ENCODE peak calls at places on chromosomes 11 and 22, in ten cellular contexts. F is caudate nucleus; B is T-helper 2 cell; V is sciatic nerve; E is T-helper 22 cell; D is colonic mucosa; P is stimulated activated CD4-positive, alpha-beta T cell treated with anti-CD3 and anti-CD28 coated beads, Interleukin-2, amount 100 ng/mL, for 48 hours; G is GF-D8; H is activated naive CD8-positive, alpha-beta T cell treated with anti-CD3 and anti-CD28 coated beads, Interleukin-2, amount 50 U/mL, for 24 hours; K is activated CD4-positive, alpha-beta T cell treated with anti-CD3 and anti-CD28 coated beads for 24 hours. J is an unnamed sample.

GRCh38 chr22:37329239-37330140 is 47.2 kb downstream of the CYTH4 start:
- DNase-seq in F (no peak), B (no peak), V (no peak), E (no peak), D (no peak), P (no peak), G (no peak), H (no peak), K (no peak), J (no peak)

GRCh38 chr11:60158666-60159065 is 24.2 kb downstream of the MS4A6A start:
- DNase-seq in F (no peak), B (no peak), V (no peak), E (no peak), D (no peak), P (no peak), G (no peak), H (no peak), K (no peak), J (no peak)

GRCh38 chr11:70916321-70916720 is 336.1 kb downstream of the SHANK2 start:
- DNase-seq in F (no peak), B (no peak), V (no peak), E (no peak), D (no peak), P (no peak), G (no peak), H (no peak), K (no peak), J (no peak)

GRCh38 chr11:1576825-1577224 is 4.8 kb upstream of the DUSP8 start:
- DNase-seq in F (no peak), B (no peak), V (no peak), E (no peak), D (no peak), P (no peak), G (no peak), H (no peak), K (no peak), J (no peak)

GRCh38 chr22:43860831-43861230 is 1.5 kb downstream of the SULT4A1 start:
- DNase-seq in F (no peak), B (no peak), V (peak; percentile 19), E (no peak), D (no peak), P (no peak), G (no peak), H (no peak), K (no peak), J (no peak)

GRCh38 chr11:64599698-64600211 is 8.7 kb downstream of the SLC22A12 start:
- DNase-seq in F (no peak), B (no peak), V (no peak), E (no peak), D (no peak), P (no peak), G (no peak), H (no peak), K (no peak), J (no peak)

GRCh38 chr11:35427158-35427557 is 7.8 kb upstream of the SLC1A2 start:
- DNase-seq in F (peak; percentile 66), B (no peak), V (peak; percentile 64), E (no peak), D (no peak), P (no peak), G (no peak), H (no peak), K (no peak), J (no peak)

GRCh38 chr11:116840746-116841296 is 3.4 kb upstream of the APOA1 start:
- DNase-seq in F (no peak), B (no peak), V (peak; percentile 41), E (no peak), D (no peak), P (no peak), G (peak; percentile 35), H (no peak), K (no peak), J (no peak)

GRCh38 chr22:19040581-19041402 is 81.4 kb downstream of the DGCR2 start:
- DNase-seq in F (no peak), B (no peak), V (peak; percentile 49), E (no peak), D (no peak), P (no peak), G (no peak), H (no peak), K (no peak), J (no peak)

GRCh38 chr11:125976156-125976555 is 30.3 kb downstream of the VSIG10L2 start:
- DNase-seq in F (no peak), B (no peak), V (no peak), E (no peak), D (no peak), P (no peak), G (no peak), H (no peak), K (no peak), J (no peak)

GRCh38 chr11:1398506-1399235 is 8.9 kb downstream of the BRSK2 start:
- DNase-seq in F (no peak), B (no peak), V (no peak), E (no peak), D (no peak), P (no peak), G (no peak), H (no peak), K (no peak), J (no peak)

GRCh38 chr22:46045459-46046298 is 68.7 kb upstream of the WNT7B start:
- DNase-seq in F (peak; percentile 78), B (no peak), V (peak; percentile 70), E (no peak), D (no peak), P (no peak), G (no peak), H (no peak), K (no peak), J (no peak)

GRCh38 chr11:61826930-61827572 is 1.0 kb upstream of the FADS2 start:
- DNase-seq in F (no peak), B (no peak), V (no peak), E (no peak), D (no peak), P (no peak), G (peak; percentile 54), H (no peak), K (no peak), J (no peak)

GRCh38 chr11:35064114-35064800 is 74.7 kb upstream of the CD44 start:
- DNase-seq in F (no peak), B (no peak), V (no peak), E (no peak), D (no peak), P (no peak), G (no peak), H (no peak), K (no peak), J (no peak)

GRCh38 chr11:9304178-9304577 is 10.2 kb downstream of the TMEM41B start:
- DNase-seq in F (no peak), B (no peak), V (no peak), E (no peak), D (no peak), P (no peak), G (no peak), H (no peak), K (no peak), J (no peak)

GRCh38 chr11:11948242-11948947 is 60.0 kb downstream of the DKK3 start:
- DNase-seq in F (no peak), B (no peak), V (no peak), E (no peak), D (no peak), P (no peak), G (no peak), H (no peak), K (no peak), J (no peak)

GRCh38 chr11:106482920-106483761 is 405.7 kb downstream of the AASDHPPT start:
- DNase-seq in F (peak; percentile 52), B (no peak), V (no peak), E (no peak), D (no peak), P (no peak), G (no peak), H (no peak), K (no peak), J (no peak)

GRCh38 chr22:35352214-35353111 is 28.4 kb upstream of the HMOX1 start:
- DNase-seq in F (no peak), B (no peak), V (peak; percentile 83), E (no peak), D (peak; percentile 47), P (peak; percentile 39), G (peak; percentile 35), H (peak; percentile 84), K (peak; percentile 47), J (peak; percentile 65)

GRCh38 chr11:100870138-100870537 is 183.1 kb downstream of the ARHGAP42 start:
- DNase-seq in F (no peak), B (no peak), V (no peak), E (no peak), D (no peak), P (no peak), G (no peak), H (no peak), K (no peak), J (no peak)

GRCh38 chr11:134333312-134333711 is 1.5 kb downstream of the GLB1L2 start:
- DNase-seq in F (no peak), B (no peak), V (no peak), E (no peak), D (no peak), P (no peak), G (no peak), H (no peak), K (no peak), J (no peak)

GRCh38 chr11:116394022-116394421 is 378.8 kb downstream of the BUD13 start:
- DNase-seq in F (no peak), B (no peak), V (no peak), E (no peak), D (no peak), P (no peak), G (no peak), H (no peak), K (no peak), J (no peak)

GRCh38 chr11:111358038-111359001 is 20.8 kb downstream of the POU2AF1 start:
- DNase-seq in F (no peak), B (no peak), V (no peak), E (no peak), D (no peak), P (no peak), G (no peak), H (no peak), K (no peak), J (no peak)

GRCh38 chr11:93089474-93090102 is 108.2 kb downstream of the SLC36A4 start:
- DNase-seq in F (peak; percentile 19), B (no peak), V (no peak), E (no peak), D (peak; percentile 38), P (no peak), G (no peak), H (no peak), K (no peak), J (no peak)

GRCh38 chr22:20422271-20422958 is 15.2 kb downstream of the SCARF2 start:
- DNase-seq in F (no peak), B (no peak), V (no peak), E (no peak), D (no peak), P (no peak), G (no peak), H (no peak), K (no peak), J (no peak)

GRCh38 chr22:20107951-20108756 is 7.8 kb upstream of the RANBP1 start:
- DNase-seq in F (no peak), B (no peak), V (no peak), E (no peak), D (no peak), P (no peak), G (no peak), H (no peak), K (no peak), J (no peak)

GRCh38 chr11:71999360-71999759 is 651 bp downstream of the IL18BP start:
- DNase-seq in F (no peak), B (no peak), V (no peak), E (no peak), D (no peak), P (no peak), G (no peak), H (no peak), K (no peak), J (no peak)

GRCh38 chr22:38569972-38570840 is at the start of gene DMC1:
- DNase-seq in F (peak; percentile 89), B (peak; percentile 81), V (peak; percentile 98), E (peak; percentile 97), D (peak; percentile 98), P (peak; percentile 98), G (peak; percentile 75), H (peak; percentile 99), K (peak; percentile 99), J (peak; percentile 97)